ENCODE peak calls at places on chromosome 1, in six cellular contexts. One of them, this sample, is unnamed.

GRCh38 chr1:93771843-93772242 is 90.2 kb upstream of the BCAR3 start:
- DNase-seq in activated CD4-positive, alpha-beta memory T cell treated with anti-CD3 and anti-CD28 coated beads for 36 hours: no peak
- DNase-seq in NCI-H774: no peak
- DNase-seq in foreskin fibroblast: no peak
- DNase-seq in ELF-1: no peak
- DNase-seq in RCC 7860: no peak
- DNase-seq in this sample: no peak

GRCh38 chr1:54885863-54886723 is 902 bp downstream of the DHCR24 start:
- DNase-seq in NCI-H774: peak; percentile 71
- DNase-seq in ELF-1: peak; percentile 56
- DNase-seq in RCC 7860: no peak
- DNase-seq in activated CD4-positive, alpha-beta memory T cell treated with anti-CD3 and anti-CD28 coated beads for 36 hours: no peak
- DNase-seq in foreskin fibroblast: no peak
- DNase-seq in this sample: peak; percentile 76

GRCh38 chr1:207659545-207660148 is 14.7 kb downstream of the CR1L start:
- DNase-seq in ELF-1: peak; percentile 29
- DNase-seq in RCC 7860: no peak
- DNase-seq in foreskin fibroblast: no peak
- DNase-seq in activated CD4-positive, alpha-beta memory T cell treated with anti-CD3 and anti-CD28 coated beads for 36 hours: no peak
- DNase-seq in NCI-H774: peak; percentile 60
- DNase-seq in this sample: no peak

GRCh38 chr1:235402457-235403200 is 35.4 kb downstream of the TBCE start:
- DNase-seq in ELF-1: no peak
- DNase-seq in foreskin fibroblast: no peak
- DNase-seq in activated CD4-positive, alpha-beta memory T cell treated with anti-CD3 and anti-CD28 coated beads for 36 hours: no peak
- DNase-seq in NCI-H774: no peak
- DNase-seq in RCC 7860: no peak
- DNase-seq in this sample: peak; percentile 35

GRCh38 chr1:223161321-223161720 is 18.3 kb upstream of the TLR5 start:
- DNase-seq in activated CD4-positive, alpha-beta memory T cell treated with anti-CD3 and anti-CD28 coated beads for 36 hours: no peak
- DNase-seq in ELF-1: peak; percentile 4
- DNase-seq in NCI-H774: no peak
- DNase-seq in RCC 7860: no peak
- DNase-seq in foreskin fibroblast: no peak
- DNase-seq in this sample: no peak

GRCh38 chr1:245690153-245690552 is 535.4 kb downstream of the KIF26B start:
- DNase-seq in activated CD4-positive, alpha-beta memory T cell treated with anti-CD3 and anti-CD28 coated beads for 36 hours: no peak
- DNase-seq in NCI-H774: no peak
- DNase-seq in foreskin fibroblast: no peak
- DNase-seq in RCC 7860: no peak
- DNase-seq in ELF-1: no peak
- DNase-seq in this sample: no peak

GRCh38 chr1:91645031-91645430 is 144.4 kb downstream of the CDC7 start:
- DNase-seq in ELF-1: peak; percentile 68
- DNase-seq in RCC 7860: no peak
- DNase-seq in NCI-H774: no peak
- DNase-seq in activated CD4-positive, alpha-beta memory T cell treated with anti-CD3 and anti-CD28 coated beads for 36 hours: no peak
- DNase-seq in foreskin fibroblast: no peak
- DNase-seq in this sample: no peak

GRCh38 chr1:89890085-89890754 is 69.4 kb downstream of the LRRC8D start:
- DNase-seq in activated CD4-positive, alpha-beta memory T cell treated with anti-CD3 and anti-CD28 coated beads for 36 hours: no peak
- DNase-seq in ELF-1: peak; percentile 73
- DNase-seq in RCC 7860: no peak
- DNase-seq in foreskin fibroblast: no peak
- DNase-seq in NCI-H774: no peak
- DNase-seq in this sample: no peak

GRCh38 chr1:6001992-6002576 is 9.9 kb upstream of the NPHP4 start:
- DNase-seq in RCC 7860: peak; percentile 9
- DNase-seq in foreskin fibroblast: no peak
- DNase-seq in NCI-H774: peak; percentile 62
- DNase-seq in ELF-1: no peak
- DNase-seq in activated CD4-positive, alpha-beta memory T cell treated with anti-CD3 and anti-CD28 coated beads for 36 hours: no peak
- DNase-seq in this sample: no peak

GRCh38 chr1:96971849-96972602 is 250.4 kb downstream of the PTBP2 start:
- DNase-seq in ELF-1: no peak
- DNase-seq in activated CD4-positive, alpha-beta memory T cell treated with anti-CD3 and anti-CD28 coated beads for 36 hours: no peak
- DNase-seq in RCC 7860: no peak
- DNase-seq in foreskin fibroblast: no peak
- DNase-seq in NCI-H774: no peak
- DNase-seq in this sample: no peak

GRCh38 chr1:71147637-71148360 is 67.0 kb upstream of the ZRANB2 start:
- DNase-seq in ELF-1: no peak
- DNase-seq in RCC 7860: no peak
- DNase-seq in activated CD4-positive, alpha-beta memory T cell treated with anti-CD3 and anti-CD28 coated beads for 36 hours: no peak
- DNase-seq in foreskin fibroblast: no peak
- DNase-seq in NCI-H774: no peak
- DNase-seq in this sample: no peak

GRCh38 chr1:81703736-81704463 is 96.8 kb upstream of the ADGRL2 start:
- DNase-seq in activated CD4-positive, alpha-beta memory T cell treated with anti-CD3 and anti-CD28 coated beads for 36 hours: no peak
- DNase-seq in foreskin fibroblast: peak; percentile 73
- DNase-seq in NCI-H774: no peak
- DNase-seq in RCC 7860: no peak
- DNase-seq in ELF-1: peak; percentile 90
- DNase-seq in this sample: no peak

GRCh38 chr1:157033357-157033876 is 12.1 kb downstream of the ARHGEF11 start:
- DNase-seq in foreskin fibroblast: no peak
- DNase-seq in NCI-H774: no peak
- DNase-seq in RCC 7860: no peak
- DNase-seq in activated CD4-positive, alpha-beta memory T cell treated with anti-CD3 and anti-CD28 coated beads for 36 hours: no peak
- DNase-seq in ELF-1: no peak
- DNase-seq in this sample: no peak

GRCh38 chr1:7781923-7782495 is 2.1 kb upstream of the PER3 start:
- DNase-seq in NCI-H774: no peak
- DNase-seq in ELF-1: peak; percentile 17
- DNase-seq in RCC 7860: no peak
- DNase-seq in foreskin fibroblast: no peak
- DNase-seq in activated CD4-positive, alpha-beta memory T cell treated with anti-CD3 and anti-CD28 coated beads for 36 hours: no peak
- DNase-seq in this sample: no peak

GRCh38 chr1:204520834-204521709 is 4.9 kb downstream of the MDM4 start:
- DNase-seq in foreskin fibroblast: no peak
- DNase-seq in activated CD4-positive, alpha-beta memory T cell treated with anti-CD3 and anti-CD28 coated beads for 36 hours: peak; percentile 71
- DNase-seq in ELF-1: no peak
- DNase-seq in NCI-H774: peak; percentile 29
- DNase-seq in RCC 7860: peak; percentile 55
- DNase-seq in this sample: no peak

GRCh38 chr1:226723640-226724532 is 15.2 kb downstream of the ITPKB start:
- DNase-seq in RCC 7860: no peak
- DNase-seq in activated CD4-positive, alpha-beta memory T cell treated with anti-CD3 and anti-CD28 coated beads for 36 hours: no peak
- DNase-seq in ELF-1: peak; percentile 85
- DNase-seq in NCI-H774: peak; percentile 73
- DNase-seq in foreskin fibroblast: no peak
- DNase-seq in this sample: no peak

GRCh38 chr1:16156848-16157495 is 1.1 kb upstream of the EPHA2 start:
- DNase-seq in activated CD4-positive, alpha-beta memory T cell treated with anti-CD3 and anti-CD28 coated beads for 36 hours: no peak
- DNase-seq in ELF-1: no peak
- DNase-seq in foreskin fibroblast: no peak
- DNase-seq in NCI-H774: no peak
- DNase-seq in RCC 7860: peak; percentile 67
- DNase-seq in this sample: no peak

GRCh38 chr1:209587778-209588177 is 4.3 kb downstream of the CAMK1G start:
- DNase-seq in ELF-1: peak; percentile 51
- DNase-seq in RCC 7860: peak; percentile 76
- DNase-seq in activated CD4-positive, alpha-beta memory T cell treated with anti-CD3 and anti-CD28 coated beads for 36 hours: no peak
- DNase-seq in NCI-H774: no peak
- DNase-seq in foreskin fibroblast: peak; percentile 28
- DNase-seq in this sample: no peak

This sample was measured in left lobe of liver.